ENCODE peak calls at places on chromosome 22, in nine cellular contexts. U is ovary, A is prostate gland, Z is spleen, R is uterus, W is upper lobe of left lung, C is IMR-90, B is tibial nerve, J is body of pancreas. T is an unnamed sample. For H3K27me3, the result is how much of the 10 kb centered on the place peaks cover.

GRCh38 chr22:48004936-48005335 is 1242.5 kb downstream of the TBC1D22A start:
- DNase-seq in A (no peak), B (no peak), J (no peak), R (no peak), U (no peak), C (no peak), Z (no peak), W (no peak), T (no peak)

GRCh38 chr22:26995222-26995621 is 337.8 kb downstream of the MIAT start:
- DNase-seq in R (peak), Z (no peak), C (no peak), U (no peak), W (no peak), A (no peak), B (no peak), J (peak), T (no peak)

GRCh38 chr22:35349368-35349703 is 31.6 kb upstream of the HMOX1 start:
- DNase-seq in B (no peak), J (peak), C (no peak), Z (peak), W (no peak), A (no peak), R (no peak), U (no peak), T (no peak)

GRCh38 chr22:27978875-27979274 is 59.8 kb upstream of the PITPNB start:
- DNase-seq in A (no peak), Z (no peak), J (no peak), W (no peak), C (no peak), U (no peak), R (no peak), B (no peak), T (no peak)

GRCh38 chr22:41250127-41250526 is 9.4 kb upstream of the CHADL start:
- DNase-seq in W (no peak), A (no peak), R (no peak), C (no peak), U (no peak), B (no peak), Z (no peak), J (no peak), T (no peak)

GRCh38 chr22:22085702-22086500 is 103.3 kb upstream of the TOP3B start:
- DNase-seq in R (no peak), W (peak), U (no peak), J (no peak), C (peak), B (no peak), A (no peak), Z (no peak), T (no peak)

GRCh38 chr22:37896181-37896592 is 9.9 kb upstream of the MICALL1 start:
- DNase-seq in Z (peak), J (no peak), A (peak), R (no peak), W (peak), U (no peak), B (no peak), C (peak), T (peak)

GRCh38 chr22:25419247-25420113 is 145.0 kb upstream of the GRK3 start:
- DNase-seq in R (no peak), A (no peak), J (no peak), U (no peak), B (no peak), C (peak), W (peak), Z (no peak), T (no peak)

GRCh38 chr22:22410121-22410520 is 98.4 kb downstream of the ZNF280B start:
- DNase-seq in A (no peak), J (no peak), U (peak), Z (peak), B (peak), W (peak), C (no peak), R (no peak), T (peak)

GRCh38 chr22:27057717-27058116 is 400.3 kb downstream of the MIAT start:
- DNase-seq in C (no peak), Z (no peak), R (no peak), A (no peak), B (no peak), J (no peak), U (no peak), W (no peak), T (no peak)

GRCh38 chr22:31279821-31280496 is 12.3 kb downstream of the PIK3IP1 start:
- DNase-seq in B (no peak), C (no peak), R (no peak), Z (no peak), W (no peak), A (no peak), J (no peak), U (no peak), T (peak)

GRCh38 chr22:25847451-25847850 is 105.5 kb downstream of the MYO18B start:
- DNase-seq in U (no peak), Z (no peak), C (no peak), A (no peak), B (no peak), R (no peak), J (no peak), W (no peak), T (no peak)

GRCh38 chr22:27811778-27812177 is 10.2 kb upstream of the MN1 start:
- DNase-seq in B (no peak), J (no peak), R (no peak), U (no peak), A (no peak), W (no peak), Z (no peak), C (no peak), T (no peak)

GRCh38 chr22:37370306-37370979 is 56.8 kb downstream of the ELFN2 start:
- DNase-seq in C (no peak), J (no peak), A (peak), B (no peak), R (no peak), Z (peak), W (peak), U (no peak), T (peak)

GRCh38 chr22:23394525-23395326 is 185.4 kb downstream of the IGLL1 start:
- DNase-seq in A (no peak), U (peak), J (no peak), B (no peak), W (no peak), Z (no peak), R (peak), C (no peak), T (no peak)

GRCh38 chr22:48577014-48577690 is 1250.5 kb downstream of the BRD1 start:
- DNase-seq in U (no peak), Z (no peak), B (no peak), A (no peak), R (no peak), C (no peak), J (no peak), W (no peak), T (no peak)

GRCh38 chr22:21933899-21934298 is 18.7 kb downstream of the PPM1F start:
- DNase-seq in C (no peak), R (no peak), B (no peak), J (no peak), W (no peak), Z (peak), U (no peak), A (no peak), T (no peak)

GRCh38 chr22:37068859-37069258 is 17.3 kb downstream of the KCTD17 start:
- DNase-seq in A (no peak), W (no peak), C (no peak), Z (no peak), U (no peak), B (no peak), R (no peak), J (no peak), T (no peak)

GRCh38 chr22:38228873-38229740 is 27.3 kb downstream of the MAFF start:
- DNase-seq in U (no peak), A (peak), C (peak), R (no peak), J (peak), B (no peak), W (peak), Z (no peak), T (peak)

GRCh38 chr22:37303821-37304274 is 21.5 kb downstream of the CYTH4 start:
- DNase-seq in Z (no peak), A (no peak), B (no peak), J (no peak), W (peak), C (peak), R (no peak), U (no peak), T (no peak)

GRCh38 chr22:36325163-36326031 is 62.4 kb downstream of the MYH9 start:
- DNase-seq in Z (no peak), W (peak), B (no peak), U (peak), J (peak), C (peak), R (peak), A (peak), T (no peak)

GRCh38 chr22:41229730-41230398 is 10.9 kb downstream of the CHADL start:
- DNase-seq in B (no peak), J (no peak), C (no peak), U (no peak), R (no peak), Z (no peak), W (no peak), A (no peak), T (no peak)

GRCh38 chr22:38135133-38135706 is 24.7 kb upstream of the BAIAP2L2 start:
- DNase-seq in B (no peak), A (no peak), R (no peak), U (no peak), C (peak), J (no peak), W (no peak), Z (no peak), T (no peak)

GRCh38 chr22:24594569-24595120 is 1.8 kb upstream of the LRRC75B start:
- DNase-seq in C (no peak), J (peak), Z (no peak), R (no peak), U (no peak), A (peak), W (peak), B (no peak), T (no peak)

GRCh38 chr22:27299181-27300085 is 502.1 kb downstream of the MN1 start:
- DNase-seq in B (no peak), A (no peak), W (no peak), J (no peak), U (peak), C (no peak), Z (no peak), R (no peak), T (no peak)

GRCh38 chr22:22316589-22316988 is 72.0 kb downstream of the VPREB1 start:
- DNase-seq in W (no peak), J (no peak), A (no peak), R (no peak), Z (no peak), U (no peak), C (no peak), B (no peak), T (no peak)

GRCh38 chr22:24831678-24832077 is 25.7 kb downstream of the SGSM1 start:
- DNase-seq in C (no peak), B (no peak), W (no peak), R (no peak), Z (no peak), A (no peak), U (no peak), J (no peak), T (no peak)

GRCh38 chr22:23184764-23185113 is 4.4 kb downstream of the BCR start:
- DNase-seq in Z (no peak), W (no peak), B (no peak), U (no peak), A (no peak), C (no peak), R (no peak), J (no peak), T (no peak)

GRCh38 chr22:32843300-32843699 is 41.8 kb downstream of the TIMP3 start:
- DNase-seq in Z (no peak), J (no peak), A (no peak), U (no peak), B (no peak), R (no peak), W (no peak), C (no peak), T (no peak)

DNA sequence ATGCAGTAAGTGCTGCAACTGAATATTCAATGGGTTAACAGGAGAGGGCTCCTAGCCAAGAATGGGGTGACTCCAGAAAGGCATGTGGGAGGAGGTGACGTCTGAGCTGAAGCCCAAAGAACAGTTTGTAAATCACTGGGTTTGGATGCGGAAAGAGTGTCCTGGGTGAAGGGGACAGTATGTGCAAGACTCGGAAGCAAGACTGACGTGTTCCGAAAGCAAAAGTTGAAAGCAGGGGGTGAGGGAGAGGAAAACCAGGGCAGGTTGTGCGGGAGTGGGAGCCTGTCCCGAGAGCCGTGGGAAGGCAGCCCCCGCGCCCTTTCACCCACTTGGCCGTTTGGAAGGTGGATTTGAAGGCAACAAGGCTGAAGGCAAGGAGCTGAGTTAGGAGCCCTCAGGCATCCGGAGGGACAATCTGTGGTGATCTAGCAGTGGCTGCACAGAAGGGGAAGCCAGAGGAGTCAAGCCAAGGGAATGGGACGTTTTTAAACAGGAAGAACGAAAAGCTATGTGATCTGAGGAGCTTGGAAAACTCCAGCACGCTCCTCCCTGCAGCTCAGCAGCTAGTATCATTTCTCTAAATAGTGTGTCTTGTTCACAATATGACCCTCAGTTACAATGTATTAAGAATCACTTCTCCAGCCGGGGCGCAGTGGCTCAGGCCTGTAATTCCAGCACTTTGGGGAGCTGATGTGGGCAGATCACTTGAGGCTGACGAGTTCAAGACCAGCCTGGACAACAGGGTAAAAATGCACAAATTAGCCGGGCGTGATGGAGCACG is 7.7 kb downstream of the SLC25A18 start:
- DNase-seq in J (peak), W (peak), Z (peak), C (peak), B (peak), U (peak), A (peak), R (peak), T (no peak)
- TF ChIP-seq POLR2A in J (no peak), W (peak), Z (no peak), C (no peak), B (peak), U (peak), A (no peak), R (peak), T (no peak)

DNA sequence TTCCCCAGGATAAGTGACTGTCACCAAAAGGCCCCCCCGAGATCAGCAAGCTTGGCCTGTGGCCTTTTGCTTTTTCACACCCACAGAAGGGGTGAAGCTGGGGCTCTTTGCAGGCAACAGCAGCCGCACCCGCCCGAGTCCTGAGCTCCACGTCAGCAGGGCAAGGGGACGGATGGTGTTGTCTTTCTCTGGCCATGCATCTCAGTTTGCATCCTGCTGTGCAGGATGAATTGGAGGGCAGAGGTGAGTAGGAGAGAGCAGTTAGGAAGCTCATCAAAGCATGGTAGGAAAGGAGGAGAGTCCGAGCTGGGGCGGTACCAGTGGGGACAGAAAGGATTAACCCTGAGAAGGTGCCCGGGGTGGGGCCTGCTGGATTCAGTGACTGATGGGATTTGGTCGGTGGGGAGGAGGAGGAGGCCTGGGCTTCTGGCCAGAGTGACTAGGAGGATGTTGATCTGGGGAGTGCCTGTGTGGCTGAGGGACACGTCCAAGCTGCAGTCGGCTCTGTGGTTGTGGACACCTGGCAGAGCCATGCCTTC is 14.5 kb downstream of the FAM83F start:
- DNase-seq in R (no peak), U (no peak), A (peak), J (peak), W (no peak), Z (no peak), C (peak), B (no peak), T (peak)
- H3K27me3 ChIP-seq in R (under half), U (under half), A (under half), J (under half), W (under half), Z (under half), C (half or more), B (under half), T (under half)

DNA sequence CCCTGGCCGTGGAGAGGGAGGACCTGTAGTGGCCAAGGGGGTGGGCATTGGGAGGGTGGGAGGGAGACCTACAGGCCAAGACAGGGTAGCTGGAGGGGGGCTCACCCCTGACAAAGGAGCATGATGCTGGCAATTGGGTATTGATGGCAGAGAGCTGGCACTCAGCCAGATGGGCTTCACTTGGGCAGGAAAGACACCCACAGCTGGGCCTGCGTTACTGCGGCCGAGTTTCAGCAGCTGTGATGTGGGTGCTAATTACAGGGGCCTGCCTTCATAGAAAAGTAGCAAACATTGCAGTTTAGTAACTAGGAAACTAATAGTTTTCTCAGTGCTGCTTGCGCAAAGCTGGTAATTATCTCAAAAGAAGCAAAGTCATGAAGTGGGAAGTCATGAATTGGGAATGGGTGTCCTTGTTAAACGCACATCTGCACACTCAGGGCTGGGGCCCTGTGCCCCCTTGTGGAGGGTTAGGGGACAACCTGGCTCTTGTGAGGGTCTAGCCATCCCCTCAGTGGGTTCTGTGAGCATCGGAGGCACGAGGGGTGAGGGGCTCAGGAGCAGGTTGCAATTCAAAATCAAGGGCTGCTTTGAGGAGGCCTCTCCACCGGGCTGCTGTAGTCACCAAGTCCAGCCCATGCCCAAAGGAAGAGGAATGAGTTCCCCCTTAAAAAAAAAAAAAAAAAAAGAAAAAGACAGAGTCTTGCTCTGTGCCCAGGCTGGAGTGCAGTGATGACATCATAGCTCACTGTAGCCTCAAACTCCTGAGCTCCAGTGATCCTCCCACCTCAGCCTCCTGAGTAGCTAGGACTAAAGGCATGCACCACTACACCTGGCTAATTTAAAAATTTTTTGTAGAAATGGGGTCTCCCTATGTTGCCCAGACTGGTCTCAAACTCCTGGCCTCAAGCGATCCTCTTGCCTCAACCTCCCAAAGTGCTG is 24.4 kb upstream of the TXNRD2 start:
- DNase-seq in W (no peak), U (no peak), B (no peak), J (no peak), R (no peak), A (no peak), C (no peak), Z (no peak), T (no peak)
- TF ChIP-seq CTCF in W (no peak), U (no peak), B (no peak), J (no peak), R (no peak), A (peak), C (peak), Z (no peak), T (no peak)

GRCh38 chr22:46754110-46754799 is 8.2 kb upstream of the TBC1D22A start:
- DNase-seq in W (peak), Z (peak), B (peak), J (peak), U (peak), R (peak), A (peak), C (peak), T (peak)
- TF ChIP-seq POLR2A in W (peak), Z (no peak), B (no peak), J (peak), U (no peak), R (peak), A (peak), C (peak), T (peak)

GRCh38 chr22:42410708-42411107 is 21.5 kb downstream of the NFAM1 start:
- DNase-seq in Z (no peak), J (no peak), W (no peak), R (no peak), A (no peak), B (no peak), C (no peak), U (no peak), T (no peak)
- H3K27me3 ChIP-seq in Z (under half), J (under half), W (under half), R (under half), A (under half), B (under half), C (under half), U (under half), T (under half)

GRCh38 chr22:18077087-18077638 is 627 bp upstream of the PEX26 start:
- DNase-seq in U (no peak), Z (no peak), C (no peak), R (no peak), J (no peak), A (no peak), W (no peak), B (no peak), T (no peak)

GRCh38 chr22:18077639-18078328 is at the start of gene PEX26:
- DNase-seq in C (peak), W (peak), U (peak), Z (peak), J (peak), A (peak), B (peak), R (peak), T (peak)

GRCh38 chr22:18079706-18080230 is 2.0 kb downstream of the PEX26 start:
- DNase-seq in W (no peak), Z (no peak), J (no peak), B (no peak), R (no peak), U (no peak), C (no peak), A (no peak), T (peak)

GRCh38 chr22:18076060-18076497 is 1.7 kb upstream of the PEX26 start:
- DNase-seq in C (peak), Z (no peak), J (peak), W (peak), A (peak), U (peak), B (no peak), R (peak), T (no peak)

DNA sequence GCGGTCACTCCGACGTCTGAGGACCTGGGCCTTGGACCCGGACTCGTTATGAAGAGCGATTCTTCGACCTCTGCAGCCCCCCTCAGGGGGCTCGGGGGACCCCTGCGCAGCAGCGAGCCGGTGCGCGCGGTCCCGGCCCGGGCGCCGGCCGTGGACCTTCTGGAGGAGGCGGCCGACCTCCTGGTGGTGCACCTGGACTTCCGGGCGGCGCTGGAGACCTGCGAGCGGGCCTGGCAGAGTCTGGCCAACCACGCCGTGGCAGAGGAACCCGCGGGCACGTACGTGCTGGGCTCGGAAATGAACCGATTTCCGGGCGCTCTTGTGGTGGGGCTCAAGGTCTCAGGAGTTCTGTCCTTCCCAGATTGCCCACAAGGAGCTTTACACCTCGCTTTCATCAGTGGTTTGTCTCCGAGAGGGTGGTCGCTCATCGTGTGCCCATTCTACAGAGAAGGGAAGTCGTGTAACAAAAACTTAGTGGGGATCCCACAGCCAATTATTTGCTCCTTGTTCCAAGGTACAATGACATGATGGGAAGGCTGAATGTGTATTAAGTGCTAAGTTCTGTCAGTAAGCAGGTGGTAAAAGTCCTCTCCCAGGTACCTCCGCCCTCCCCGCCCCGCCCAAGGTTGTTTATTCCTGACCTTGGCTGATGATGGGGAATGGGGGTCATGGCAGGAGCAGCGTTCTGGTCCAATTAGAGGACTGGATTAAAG is 695 bp downstream of the PEX26 start:
- DNase-seq in W (peak), J (peak), A (no peak), Z (peak), R (no peak), C (peak), B (no peak), U (peak), T (peak)
- TF ChIP-seq CTCF in W (no peak), J (no peak), A (no peak), Z (no peak), R (no peak), C (peak), B (no peak), U (no peak), T (peak)